ENCODE peak calls at places on chromosomes 7 and 10, in ten cellular contexts. Q is GDM1; L is stimulated activated CD4-positive, alpha-beta T cell treated with anti-CD3 and anti-CD28 coated beads, Interleukin-4, amount 100 ng/mL, for 48 hours; J is pons; P is activated CD8-positive, alpha-beta memory T cell treated with anti-CD3 and anti-CD28 coated beads for 48 hours; C is GM23338; U is SW480; N is iris pigment epithelial cell; Z is CD4-positive, alpha-beta T cell; H is anterior cingulate cortex. E is an unnamed sample.

GRCh38 chr7:24905996-24906770 is 73.8 kb downstream of the OSBPL3 start:
- DNase-seq in Q (no peak), L (no peak), J (no peak), P (no peak), C (no peak), U (peak; percentile 61), N (peak; percentile 43), Z (no peak), H (no peak), E (no peak)

GRCh38 chr10:3786295-3786981 is 1.4 kb upstream of the KLF6 start:
- DNase-seq in Q (no peak), L (no peak), J (no peak), P (no peak), C (peak; percentile 84), U (peak; percentile 73), N (peak; percentile 53), Z (no peak), H (no peak), E (no peak)

GRCh38 chr10:50648935-50649227 is 25.1 kb upstream of the SGMS1 start:
- DNase-seq in Q (no peak), L (no peak), J (no peak), P (no peak), C (no peak), U (no peak), N (peak; percentile 18), Z (no peak), H (no peak), E (no peak)

GRCh38 chr10:36114913-36115312 is 472.8 kb upstream of the FZD8 start:
- DNase-seq in Q (no peak), L (no peak), J (no peak), P (no peak), C (no peak), U (no peak), N (peak; percentile 94), Z (no peak), H (no peak), E (peak; percentile 72)

GRCh38 chr7:108973075-108973474 is 403.4 kb downstream of the DNAJB9 start:
- DNase-seq in Q (no peak), L (no peak), J (peak; percentile 10), P (no peak), C (peak; percentile 55), U (peak; percentile 5), N (no peak), Z (no peak), H (no peak), E (no peak)

GRCh38 chr10:34528320-34528719 is 286.8 kb downstream of the PARD3 start:
- DNase-seq in Q (no peak), L (no peak), J (no peak), P (no peak), C (peak; percentile 83), U (peak; percentile 74), N (peak; percentile 99), Z (no peak), H (no peak), E (peak; percentile 96)

GRCh38 chr10:72337039-72337629 is 17.6 kb downstream of the DNAJB12 start:
- DNase-seq in Q (peak; percentile 8), L (no peak), J (peak; percentile 84), P (peak; percentile 58), C (peak; percentile 76), U (peak; percentile 61), N (peak; percentile 68), Z (peak; percentile 60), H (peak; percentile 66), E (peak; percentile 76)

GRCh38 chr7:128000854-128001265 is 30.4 kb downstream of the LRRC4 start:
- DNase-seq in Q (no peak), L (no peak), J (no peak), P (no peak), C (no peak), U (no peak), N (no peak), Z (no peak), H (no peak), E (peak; percentile 69)

GRCh38 chr10:47041401-47042198 is 130.4 kb downstream of the PTPN20 start:
- DNase-seq in Q (no peak), L (no peak), J (no peak), P (no peak), C (no peak), U (no peak), N (no peak), Z (no peak), H (no peak), E (no peak)

GRCh38 chr7:2944729-2945128 is 98.9 kb downstream of the CARD11 start:
- DNase-seq in Q (no peak), L (no peak), J (peak; percentile 33), P (no peak), C (no peak), U (no peak), N (no peak), Z (no peak), H (no peak), E (no peak)

GRCh38 chr10:92436611-92437010 is 137.3 kb downstream of the IDE start:
- DNase-seq in Q (no peak), L (no peak), J (no peak), P (no peak), C (no peak), U (no peak), N (no peak), Z (no peak), H (no peak), E (no peak)

GRCh38 chr7:80783688-80784327 is 135.0 kb downstream of the SEMA3C start:
- DNase-seq in Q (no peak), L (no peak), J (no peak), P (no peak), C (no peak), U (no peak), N (peak; percentile 59), Z (no peak), H (no peak), E (no peak)

GRCh38 chr7:73701357-73701995 is 18.0 kb downstream of the STX1A start:
- DNase-seq in Q (no peak), L (no peak), J (no peak), P (no peak), C (peak; percentile 94), U (peak; percentile 70), N (peak; percentile 52), Z (no peak), H (no peak), E (peak; percentile 77)

GRCh38 chr7:137879357-137880158 is 32.8 kb upstream of the DGKI start:
- DNase-seq in Q (no peak), L (no peak), J (no peak), P (no peak), C (peak; percentile 53), U (no peak), N (peak; percentile 87), Z (no peak), H (no peak), E (no peak)

GRCh38 chr10:69327463-69328345 is 49.4 kb downstream of the HK1 start:
- DNase-seq in Q (no peak), L (no peak), J (peak; percentile 69), P (no peak), C (no peak), U (no peak), N (peak; percentile 71), Z (no peak), H (no peak), E (peak; percentile 95)

GRCh38 chr7:5370454-5371353 is 52.9 kb downstream of the TNRC18 start:
- DNase-seq in Q (no peak), L (no peak), J (no peak), P (no peak), C (no peak), U (no peak), N (no peak), Z (no peak), H (no peak), E (no peak)

GRCh38 chr10:14261341-14261740 is 69.4 kb downstream of the FRMD4A start:
- DNase-seq in Q (no peak), L (no peak), J (no peak), P (no peak), C (no peak), U (no peak), N (no peak), Z (no peak), H (no peak), E (no peak)

GRCh38 chr10:3091346-3091787 is 24.0 kb downstream of the PFKP start:
- DNase-seq in Q (no peak), L (peak; percentile 23), J (no peak), P (no peak), C (no peak), U (peak; percentile 10), N (peak; percentile 99), Z (no peak), H (no peak), E (peak; percentile 87)

GRCh38 chr7:130371059-130371458 is 9.2 kb upstream of the CPA1 start:
- DNase-seq in Q (no peak), L (no peak), J (no peak), P (no peak), C (no peak), U (no peak), N (peak; percentile 57), Z (no peak), H (no peak), E (peak; percentile 61)

GRCh38 chr10:58400609-58401008 is 15.4 kb downstream of the TFAM start:
- DNase-seq in Q (no peak), L (no peak), J (no peak), P (no peak), C (no peak), U (no peak), N (peak; percentile 37), Z (no peak), H (no peak), E (peak; percentile 64)

GRCh38 chr7:2621948-2622640 is 9.7 kb upstream of the TTYH3 start:
- DNase-seq in Q (no peak), L (no peak), J (no peak), P (no peak), C (peak; percentile 79), U (no peak), N (no peak), Z (no peak), H (no peak), E (peak; percentile 22)

GRCh38 chr7:75624134-75624832 is 114.5 kb downstream of the HIP1 start:
- DNase-seq in Q (peak; percentile 35), L (no peak), J (peak; percentile 51), P (no peak), C (no peak), U (peak; percentile 28), N (peak; percentile 84), Z (no peak), H (no peak), E (peak; percentile 95)

GRCh38 chr10:123565691-123566660 is 100.2 kb upstream of the GPR26 start:
- DNase-seq in Q (no peak), L (no peak), J (no peak), P (no peak), C (no peak), U (no peak), N (no peak), Z (no peak), H (no peak), E (no peak)